ENCODE peak calls at places on chromosomes 7 and 10, in four cellular contexts. S, R, P and N are unnamed samples.

GRCh38 chr10:89115876-89116627 is 91.1 kb downstream of the CH25H start:
- DNase-seq in P (peak), R (no peak), S (no peak), N (no peak)

GRCh38 chr7:107728276-107728675 is 15.7 kb upstream of the CBLL1 start:
- DNase-seq in S (no peak), R (no peak), P (no peak), N (no peak)

GRCh38 chr7:150972094-150972493 is 6.0 kb downstream of the KCNH2 start:
- DNase-seq in P (no peak), S (no peak), R (peak), N (no peak)

GRCh38 chr7:147022056-147022455 is 905.5 kb downstream of the CNTNAP2 start:
- DNase-seq in P (peak), R (no peak), S (no peak), N (no peak)

GRCh38 chr7:12756841-12757240 is 69.4 kb downstream of the ARL4A start:
- DNase-seq in R (no peak), P (no peak), S (no peak), N (no peak)

GRCh38 chr7:50206521-50207250 is 97.8 kb upstream of the IKZF1 start:
- DNase-seq in R (no peak), S (no peak), P (no peak), N (no peak)

GRCh38 chr10:109721401-109722028 is 201.8 kb downstream of the XPNPEP1 start:
- DNase-seq in R (no peak), S (no peak), P (no peak), N (no peak)

GRCh38 chr10:71392292-71392691 is 4.4 kb upstream of the CDH23 start:
- DNase-seq in S (no peak), P (no peak), R (no peak), N (no peak)

GRCh38 chr10:62817763-62818425 is 1.7 kb upstream of the EGR2 start:
- DNase-seq in R (peak), P (peak), S (no peak), N (peak)

GRCh38 chr7:22695476-22696132 is 31.4 kb upstream of the IL6 start:
- DNase-seq in P (no peak), R (no peak), S (no peak), N (no peak)

GRCh38 chr10:23172846-23173548 is 19.1 kb upstream of the PTF1A start:
- DNase-seq in P (no peak), S (no peak), R (no peak), N (no peak)

GRCh38 chr10:116385994-116386809 is 41.4 kb upstream of the PNLIPRP3 start:
- DNase-seq in P (peak), S (no peak), R (no peak), N (no peak)

GRCh38 chr7:16564909-16565426 is 38.3 kb downstream of the LRRC72 start:
- DNase-seq in S (no peak), R (no peak), P (peak), N (no peak)

GRCh38 chr10:28853195-28853594 is 175.9 kb downstream of the BAMBI start:
- DNase-seq in S (no peak), P (peak), R (no peak), N (no peak)

GRCh38 chr7:45068236-45069023 is 20.3 kb downstream of the NACAD start:
- DNase-seq in S (no peak), P (no peak), R (no peak), N (peak)

GRCh38 chr7:32255036-32255435 is 184.8 kb upstream of the PDE1C start:
- DNase-seq in S (no peak), R (no peak), P (no peak), N (no peak)

GRCh38 chr7:4861673-4862072 is at the start of gene PAPOLB:
- DNase-seq in R (no peak), P (peak), S (no peak), N (no peak)

GRCh38 chr7:47539398-47540052 is 42.4 kb downstream of the TNS3 start:
- DNase-seq in R (no peak), S (no peak), P (no peak), N (no peak)

GRCh38 chr7:66152538-66153191 is 38.0 kb downstream of the CRCP start:
- DNase-seq in R (no peak), P (peak), S (no peak), N (no peak)

GRCh38 chr7:156620246-156620775 is 20.3 kb upstream of the RNF32 start:
- DNase-seq in R (no peak), P (no peak), S (no peak), N (no peak)

GRCh38 chr7:151123485-151124204 is 37.4 kb downstream of the AGAP3 start:
- DNase-seq in R (peak), S (no peak), P (peak), N (peak)

GRCh38 chr7:23055582-23056178 is 41.8 kb upstream of the HYCC1 start:
- DNase-seq in P (peak), R (peak), S (no peak), N (no peak)

GRCh38 chr7:5234852-5235831 is 45.1 kb downstream of the WIPI2 start:
- DNase-seq in P (no peak), S (no peak), R (no peak), N (no peak)

GRCh38 chr10:4067552-4068254 is 282.7 kb upstream of the KLF6 start:
- DNase-seq in S (no peak), P (peak), R (no peak), N (no peak)

GRCh38 chr7:131726031-131726430 is 169.6 kb upstream of the PODXL start:
- DNase-seq in S (no peak), P (no peak), R (no peak), N (no peak)

GRCh38 chr7:23804707-23805106 is 94.7 kb downstream of the STK31 start:
- DNase-seq in R (no peak), S (no peak), P (no peak), N (no peak)

GRCh38 chr7:81664304-81664703 is 105.5 kb downstream of the HGF start:
- DNase-seq in S (no peak), R (no peak), P (no peak), N (no peak)

GRCh38 chr10:71399946-71400345 is 3.2 kb downstream of the CDH23 start:
- DNase-seq in R (no peak), S (no peak), P (no peak), N (peak)

GRCh38 chr7:26487780-26488535 is 196.3 kb downstream of the SNX10 start:
- DNase-seq in S (no peak), R (no peak), P (no peak), N (no peak)

GRCh38 chr7:6268909-6269306 is 3.5 kb downstream of the CYTH3 start:
- DNase-seq in R (no peak), P (no peak), S (no peak), N (peak)

GRCh38 chr7:51592822-51593221 is 276.2 kb upstream of the COBL start:
- DNase-seq in R (no peak), P (no peak), S (no peak), N (no peak)

GRCh38 chr10:48439031-48439430 is 132.6 kb downstream of the MAPK8 start:
- DNase-seq in S (no peak), R (no peak), P (peak), N (no peak)

GRCh38 chr10:17669185-17669872 is 25.4 kb downstream of the STAM start:
- DNase-seq in P (no peak), S (no peak), R (no peak), N (no peak)

GRCh38 chr10:127298396-127298795 is 102.0 kb upstream of the INSYN2A start:
- DNase-seq in S (no peak), R (no peak), P (no peak), N (no peak)

DNA sequence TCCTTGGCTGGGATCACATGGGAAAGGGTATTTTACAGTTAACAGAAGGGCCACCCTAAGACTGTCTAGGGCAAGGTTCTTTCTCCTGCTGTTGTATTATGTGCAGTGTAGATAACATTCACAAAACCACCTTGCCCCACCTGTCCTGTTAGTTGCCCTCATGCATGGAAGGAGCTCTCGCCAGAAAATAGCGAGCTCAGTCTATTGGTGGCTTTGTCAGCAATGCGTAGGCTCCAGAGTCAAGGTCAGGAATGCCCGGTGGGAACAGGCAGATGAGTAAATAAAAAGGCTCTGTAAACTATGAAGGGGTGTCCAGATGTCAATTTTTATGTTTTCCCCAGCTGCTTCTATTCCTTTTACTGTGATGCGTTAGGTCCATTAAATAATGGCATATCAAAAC is 107.1 kb upstream of the WDR11 start:
- DNase-seq in S (no peak), R (no peak), P (no peak), N (no peak)
- H3K4me3 ChIP-seq in S (no peak), R (no peak), P (no peak), N (no peak)

GRCh38 chr7:152664636-152665035 is 11.3 kb downstream of the XRCC2 start:
- DNase-seq in S (no peak), R (no peak), P (peak), N (no peak)

GRCh38 chr7:152663101-152663740 is 12.7 kb downstream of the XRCC2 start:
- DNase-seq in P (peak), S (no peak), R (no peak), N (no peak)

GRCh38 chr7:152666078-152666477 is 9.9 kb downstream of the XRCC2 start:
- DNase-seq in R (no peak), P (no peak), S (no peak), N (no peak)

GRCh38 chr7:152663926-152664325 is 12.0 kb downstream of the XRCC2 start:
- DNase-seq in S (no peak), R (no peak), P (peak), N (no peak)

GRCh38 chr7:152661479-152661878 is 14.5 kb downstream of the XRCC2 start:
- DNase-seq in S (no peak), P (no peak), R (no peak), N (no peak)
- H3K4me3 ChIP-seq in S (no peak), P (no peak), R (no peak), N (no peak)

GRCh38 chr7:2810682-2811471 is 33.2 kb downstream of the GNA12 start:
- DNase-seq in P (no peak), S (no peak), R (peak), N (peak)
- H3K4me3 ChIP-seq in P (no peak), S (no peak), R (no peak), N (no peak)

GRCh38 chr7:128447944-128448556 is 7.6 kb upstream of the HILPDA start:
- DNase-seq in S (no peak), R (no peak), P (no peak), N (no peak)

GRCh38 chr7:128448751-128449300 is 6.9 kb upstream of the HILPDA start:
- DNase-seq in S (no peak), R (no peak), P (no peak), N (no peak)

GRCh38 chr7:128452552-128452951 is 3.1 kb upstream of the HILPDA start:
- DNase-seq in R (no peak), P (no peak), S (no peak), N (no peak)

GRCh38 chr7:128450913-128451312 is 4.8 kb upstream of the HILPDA start:
- DNase-seq in R (no peak), P (no peak), S (no peak), N (no peak)

DNA sequence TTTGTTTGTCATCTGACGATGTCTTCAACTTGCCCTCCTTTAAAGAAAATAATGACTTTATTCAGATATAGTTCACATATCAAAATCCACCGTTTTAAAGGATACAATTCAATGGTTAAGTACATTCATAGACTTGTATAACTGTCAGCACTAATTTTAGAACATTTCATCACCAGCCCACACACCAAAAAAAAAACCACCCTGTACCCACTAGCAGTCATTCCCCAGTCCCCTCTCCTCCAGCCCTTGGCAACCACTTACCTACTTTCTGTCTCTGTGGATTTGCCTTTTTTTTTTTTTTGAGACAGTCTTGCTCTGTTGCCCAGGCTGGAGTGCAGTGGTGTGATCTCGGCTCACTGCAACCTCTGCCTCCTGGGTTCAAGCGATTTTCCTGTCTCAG is 5.3 kb upstream of the HILPDA start:
- DNase-seq in S (no peak), P (peak), R (no peak), N (no peak)
- H3K4me3 ChIP-seq in S (no peak), P (no peak), R (no peak), N (no peak)

DNA sequence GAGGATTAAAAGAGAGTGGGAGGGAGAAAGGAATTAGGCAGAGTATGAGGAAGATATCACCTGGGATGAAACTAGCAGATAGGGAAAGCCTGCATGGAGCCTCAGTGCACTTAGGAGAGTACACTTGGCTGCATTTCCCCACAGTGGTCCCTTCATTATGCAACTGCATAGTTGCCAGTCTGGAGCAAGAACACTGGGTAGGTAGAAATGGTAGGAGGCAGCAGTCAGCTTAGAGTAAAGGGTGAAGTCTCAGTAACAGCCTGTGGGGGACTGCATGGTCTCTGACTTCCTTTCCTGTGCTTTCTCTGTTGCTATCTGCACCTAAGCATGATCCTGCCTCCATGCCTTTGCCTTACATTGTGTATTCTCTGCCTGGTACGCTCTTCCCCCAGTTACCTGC is 14.0 kb upstream of the PCGF5 start:
- DNase-seq in R (no peak), P (no peak), S (no peak), N (no peak)
- H3K4me3 ChIP-seq in R (no peak), P (no peak), S (no peak), N (no peak)

GRCh38 chr7:99393363-99394187 is 14.8 kb downstream of the PDAP1 start:
- DNase-seq in S (no peak), P (no peak), R (peak), N (no peak)
- H3K4me3 ChIP-seq in S (peak), P (no peak), R (peak), N (peak)

DNA sequence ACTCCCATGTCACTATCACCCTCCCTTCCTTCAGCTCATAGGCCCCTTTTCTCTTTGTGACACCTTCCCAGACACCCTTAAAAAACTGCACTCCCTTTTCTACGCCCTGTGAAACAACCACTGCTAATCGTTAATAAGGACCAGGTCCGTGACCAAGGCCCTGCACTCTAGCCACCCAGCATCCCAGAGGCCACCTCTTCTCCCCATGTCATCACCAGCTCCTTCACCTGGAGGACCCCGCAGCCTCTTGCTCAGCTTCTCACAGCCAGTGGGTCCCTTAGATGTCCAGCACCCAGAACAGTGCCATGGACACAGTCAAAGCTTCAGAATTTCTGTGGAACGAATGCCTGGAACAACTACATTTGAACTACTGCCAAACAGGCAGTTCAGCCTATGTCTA is 2.3 kb downstream of the PARD3 start:
- DNase-seq in R (no peak), S (no peak), P (no peak), N (peak)
- H3K4me3 ChIP-seq in R (peak), S (no peak), P (no peak), N (no peak)

GRCh38 chr7:101511965-101512364 is 117.1 kb downstream of the MYL10 start:
- DNase-seq in R (no peak), P (no peak), S (no peak), N (no peak)
- H3K4me3 ChIP-seq in R (no peak), P (no peak), S (no peak), N (no peak)

GRCh38 chr10:123134058-123134914 is 1.5 kb upstream of the HMX3 start:
- DNase-seq in S (no peak), P (peak), R (no peak), N (peak)

GRCh38 chr10:123136221-123136805 is 543 bp downstream of the HMX3 start:
- DNase-seq in S (no peak), P (no peak), R (no peak), N (no peak)

GRCh38 chr10:123133511-123133910 is 2.3 kb upstream of the HMX3 start:
- DNase-seq in P (no peak), S (no peak), R (no peak), N (no peak)

GRCh38 chr10:123135415-123136141 is at the start of gene HMX3:
- DNase-seq in R (no peak), P (peak), S (no peak), N (peak)

DNA sequence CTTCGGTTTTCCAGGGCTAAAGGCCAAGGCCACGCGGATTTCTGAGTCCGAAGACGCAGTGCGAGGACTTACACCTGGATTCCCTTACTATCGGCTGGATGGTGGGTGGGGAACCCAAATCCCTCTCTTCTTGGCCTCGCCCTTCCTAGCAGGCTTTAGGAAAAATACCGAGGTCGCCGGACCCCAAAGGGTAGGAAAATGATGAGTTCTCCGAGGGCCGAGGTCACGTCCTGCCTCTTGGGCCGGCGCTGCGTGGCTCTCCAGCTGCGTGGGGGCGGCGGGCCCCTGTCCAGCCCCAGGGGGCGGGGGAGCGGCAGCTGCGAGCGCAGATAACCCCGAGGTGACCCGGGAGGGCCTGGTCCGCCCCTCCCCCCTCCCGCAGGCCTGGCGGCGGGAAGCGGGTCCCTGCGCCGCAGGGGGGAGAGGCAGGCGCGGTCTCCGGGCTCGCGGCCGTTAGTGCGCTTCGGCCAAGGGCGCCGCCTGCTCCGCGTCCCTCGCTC is 805 bp upstream of the HMX3 start:
- DNase-seq in S (no peak), R (no peak), P (no peak), N (peak)
- H3K4me3 ChIP-seq in S (peak), R (no peak), P (no peak), N (no peak)